ENCODE peak calls at places on chromosomes 11 and 22, in nine cellular contexts. V is heart left ventricle, A is psoas muscle, S is A673, Y is fibroblast of lung, I is lower lobe of right lung, H is foreskin keratinocyte, Z is ovary, N is tibial artery. F is an unnamed sample.
A peak's percentile ranks its signal among the peaks of the same experiment; 100 is the strongest.

GRCh38 chr22:46374663-46375474 is 39.4 kb downstream of the TRMU start:
- DNase-seq in V (no peak), A (no peak), S (no peak), Y (no peak), I (peak; percentile 86), H (no peak), Z (no peak), N (no peak), F (no peak)

GRCh38 chr11:86726118-86726748 is 53.8 kb upstream of the ME3 start:
- DNase-seq in V (no peak), A (no peak), S (no peak), Y (no peak), I (no peak), H (peak; percentile 91), Z (no peak), N (no peak), F (no peak)

GRCh38 chr11:19374189-19374588 is 133.4 kb upstream of the E2F8 start:
- DNase-seq in V (no peak), A (peak; percentile 23), S (peak; percentile 51), Y (peak; percentile 83), I (no peak), H (peak; percentile 98), Z (no peak), N (peak; percentile 60), F (peak; percentile 81)

GRCh38 chr11:11960687-11961086 is 47.7 kb downstream of the DKK3 start:
- DNase-seq in V (no peak), A (no peak), S (no peak), Y (no peak), I (no peak), H (no peak), Z (no peak), N (no peak), F (no peak)

GRCh38 chr22:32528316-32528715 is 53.7 kb downstream of the FBXO7 start:
- DNase-seq in V (no peak), A (no peak), S (no peak), Y (no peak), I (no peak), H (no peak), Z (no peak), N (no peak), F (no peak)

GRCh38 chr11:29432719-29433325 is 584.0 kb downstream of the KCNA4 start:
- DNase-seq in V (no peak), A (no peak), S (peak; percentile 81), Y (peak; percentile 9), I (no peak), H (no peak), Z (no peak), N (no peak), F (no peak)

GRCh38 chr11:7869467-7869866 is 61.6 kb downstream of the OR10A6 start:
- DNase-seq in V (no peak), A (no peak), S (no peak), Y (peak; percentile 23), I (no peak), H (no peak), Z (no peak), N (no peak), F (no peak)

GRCh38 chr22:45166935-45167334 is 3.2 kb downstream of the NUP50 start:
- DNase-seq in V (no peak), A (no peak), S (no peak), Y (no peak), I (no peak), H (no peak), Z (no peak), N (no peak), F (no peak)

GRCh38 chr11:75142714-75143419 is 8.0 kb upstream of the SLCO2B1 start:
- DNase-seq in V (peak; percentile 87), A (peak; percentile 79), S (peak; percentile 98), Y (peak; percentile 89), I (peak; percentile 88), H (peak; percentile 78), Z (peak; percentile 25), N (peak; percentile 83), F (peak; percentile 92)

GRCh38 chr11:2674681-2675131 is 25.1 kb downstream of the KCNQ1OT1 start:
- DNase-seq in V (no peak), A (no peak), S (no peak), Y (no peak), I (no peak), H (no peak), Z (peak; percentile 45), N (peak; percentile 15), F (peak; percentile 43)

GRCh38 chr11:84541711-84542340 is 1085.3 kb downstream of the DLG2 start:
- DNase-seq in V (no peak), A (no peak), S (no peak), Y (no peak), I (no peak), H (no peak), Z (no peak), N (no peak), F (peak; percentile 56)

GRCh38 chr22:32465661-32466060 is 1.4 kb upstream of the BPIFC start:
- DNase-seq in V (no peak), A (no peak), S (no peak), Y (no peak), I (no peak), H (no peak), Z (no peak), N (no peak), F (no peak)

GRCh38 chr22:30368420-30368819 is 11.6 kb downstream of the CCDC157 start:
- DNase-seq in V (no peak), A (no peak), S (no peak), Y (no peak), I (no peak), H (no peak), Z (no peak), N (no peak), F (no peak)

GRCh38 chr22:36180038-36180880 is 19.7 kb upstream of the APOL3 start:
- DNase-seq in V (peak; percentile 92), A (peak; percentile 86), S (peak; percentile 78), Y (peak; percentile 71), I (peak; percentile 90), H (no peak), Z (peak; percentile 74), N (peak; percentile 91), F (peak; percentile 81)

GRCh38 chr11:128790200-128790599 is 76.9 kb downstream of the KCNJ1 start:
- DNase-seq in V (peak; percentile 82), A (no peak), S (peak; percentile 91), Y (peak; percentile 73), I (no peak), H (no peak), Z (no peak), N (no peak), F (peak; percentile 55)

GRCh38 chr11:120425527-120425926 is 86.0 kb upstream of the GRIK4 start:
- DNase-seq in V (no peak), A (no peak), S (no peak), Y (no peak), I (no peak), H (no peak), Z (no peak), N (no peak), F (no peak)

GRCh38 chr22:39283312-39284141 is 35.9 kb downstream of the RPL3 start:
- DNase-seq in V (peak; percentile 79), A (peak; percentile 87), S (no peak), Y (peak; percentile 76), I (peak; percentile 84), H (no peak), Z (no peak), N (peak; percentile 70), F (peak; percentile 79)

GRCh38 chr22:29096736-29097669 is 24.2 kb downstream of the KREMEN1 start:
- DNase-seq in V (no peak), A (no peak), S (no peak), Y (peak; percentile 30), I (no peak), H (no peak), Z (no peak), N (no peak), F (no peak)

GRCh38 chr11:64429970-64430369 is 71.0 kb downstream of the RPS6KA4 start:
- DNase-seq in V (no peak), A (no peak), S (no peak), Y (no peak), I (no peak), H (no peak), Z (no peak), N (no peak), F (no peak)
- H3K27ac ChIP-seq in V (no peak overlapping the region), A (no peak overlapping the region), S (no peak overlapping the region), Y (no peak overlapping the region), I (no peak overlapping the region), H (no peak overlapping the region), Z (no peak overlapping the region), N (no peak overlapping the region), F (no peak overlapping the region)

DNA sequence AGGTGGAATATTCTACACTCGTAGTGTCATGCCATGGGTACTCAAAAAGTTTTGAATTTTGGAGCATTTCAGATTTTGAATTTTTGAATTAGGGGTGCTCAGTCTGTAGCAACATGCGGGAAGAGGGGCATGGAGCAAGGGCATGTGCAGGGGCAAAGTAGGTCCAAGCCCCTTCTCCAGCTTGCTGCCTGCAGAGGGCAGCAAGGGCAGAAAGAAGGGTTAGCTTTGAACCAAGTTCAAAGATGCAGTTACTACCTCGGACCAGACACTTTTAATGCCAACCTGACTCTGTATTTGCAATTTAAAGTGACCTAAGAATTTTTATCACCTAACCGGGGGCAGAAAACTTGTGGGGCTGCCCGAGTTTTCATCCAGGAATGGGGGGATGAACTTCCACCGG is 68.2 kb downstream of the CD82 start:
- DNase-seq in V (no peak), A (no peak), S (no peak), Y (no peak), I (no peak), H (no peak), Z (no peak), N (no peak), F (no peak)
- TF ChIP-seq CTCF in V (peak; percentile 35), A (no peak), S (peak; percentile 49), Y (peak; percentile 22), I (no peak), H (peak; percentile 29), Z (no peak), N (no peak), F (no peak)

DNA sequence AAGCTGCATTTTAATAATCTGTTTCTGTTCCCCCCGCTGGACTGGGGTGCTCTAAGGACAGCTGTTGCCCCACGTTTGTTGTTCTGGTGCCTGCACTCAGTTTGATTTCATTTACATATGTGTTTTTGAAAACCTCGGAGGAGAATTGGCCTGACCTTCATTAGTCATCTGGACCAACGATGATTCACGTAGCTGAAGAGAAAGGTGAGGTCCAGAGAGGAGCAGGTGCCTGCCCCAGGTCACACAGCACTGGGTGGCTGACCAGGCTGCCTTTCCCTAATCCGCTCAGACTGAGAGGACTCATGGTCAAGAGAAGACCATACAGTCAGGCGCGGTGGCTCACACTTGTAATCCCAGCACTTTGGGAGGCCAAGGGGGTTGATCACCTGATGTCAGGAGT is 3.8 kb downstream of the CSDC2 start:
- DNase-seq in V (no peak), A (no peak), S (no peak), Y (no peak), I (no peak), H (no peak), Z (no peak), N (no peak), F (no peak)
- H3K27ac ChIP-seq in V (peak overlapping the region; percentile 73), A (no peak overlapping the region), S (no peak overlapping the region), Y (no peak overlapping the region), I (no peak overlapping the region), H (no peak overlapping the region), Z (peak overlapping the region; percentile 98), N (peak overlapping the region; percentile 97), F (peak overlapping the region; percentile 92)

DNA sequence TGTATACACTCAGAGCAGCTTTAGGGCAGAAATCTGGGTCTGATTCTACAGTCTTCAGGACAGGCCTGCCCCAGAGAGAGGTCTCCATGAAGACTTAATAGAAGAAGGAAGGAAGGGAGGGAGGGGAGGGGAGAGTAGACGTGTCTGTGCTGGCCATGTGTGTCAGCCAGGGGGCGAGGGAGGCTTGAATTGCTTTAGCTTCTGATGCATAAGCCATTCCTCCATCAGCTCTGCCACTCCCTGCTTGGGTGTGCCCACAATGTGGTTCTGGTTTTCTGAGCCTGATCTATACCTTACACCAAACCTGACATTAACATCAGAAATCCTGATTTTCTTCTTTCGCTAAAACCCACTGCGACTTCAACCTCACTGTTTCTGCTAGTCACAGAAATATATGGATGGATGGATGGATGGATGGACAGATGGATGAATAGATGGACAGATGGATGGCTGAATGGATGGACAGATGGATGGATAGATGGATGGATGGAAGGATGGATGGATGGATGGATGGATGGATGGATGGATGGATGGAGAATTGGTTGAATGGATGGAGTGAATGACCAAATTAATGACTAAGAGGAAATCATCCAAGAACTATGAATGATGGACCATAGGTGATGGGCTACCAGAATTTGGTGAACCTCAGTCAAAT is 56.5 kb upstream of the PRDM11 start:
- DNase-seq in V (no peak), A (no peak), S (no peak), Y (peak; percentile 72), I (no peak), H (peak; percentile 50), Z (no peak), N (no peak), F (no peak)
- TF ChIP-seq CTCF in V (no peak), A (no peak), S (peak; percentile 27), Y (peak; percentile 9), I (no peak), H (peak; percentile 59), Z (no peak), N (no peak), F (no peak)